ENCODE peak calls at places on chromosomes 16 and 17, in nine cellular contexts. F is colonic mucosa, T is lower lobe of right lung, N is HL-60, E is upper lobe of right lung, K is PC-9, I is Panc1, P is sigmoid colon, O is psoas muscle. B is an unnamed sample.

GRCh38 chr17:73387746-73388577 is 76.2 kb upstream of the CDC42EP4 start:
- DNase-seq in I (no peak), T (no peak), N (no peak), K (no peak), F (no peak), O (peak; percentile 40), E (no peak), P (no peak), B (no peak)

GRCh38 chr17:47690121-47690520 is 3.8 kb upstream of the TBKBP1 start:
- DNase-seq in O (no peak), T (no peak), N (no peak), F (no peak), K (no peak), P (no peak), E (no peak), I (no peak), B (no peak)

GRCh38 chr17:1107777-1108559 is 71.8 kb downstream of the ABR start:
- DNase-seq in F (peak; percentile 81), T (no peak), O (no peak), E (no peak), P (no peak), K (no peak), N (no peak), I (no peak), B (no peak)

GRCh38 chr16:67982011-67982696 is 1.9 kb upstream of the DPEP3 start:
- DNase-seq in T (no peak), K (no peak), P (no peak), O (no peak), I (no peak), F (no peak), E (no peak), N (no peak), B (no peak)

GRCh38 chr16:90011908-90012501 is 7.3 kb downstream of the DBNDD1 start:
- DNase-seq in K (no peak), F (no peak), O (no peak), I (no peak), P (no peak), N (no peak), E (no peak), T (no peak), B (no peak)

GRCh38 chr16:85245307-85246172 is 133.3 kb upstream of the CIBAR2 start:
- DNase-seq in K (no peak), I (peak; percentile 51), T (peak; percentile 61), P (peak; percentile 83), O (peak; percentile 82), E (no peak), F (peak; percentile 55), N (peak; percentile 44), B (no peak)

GRCh38 chr16:13936596-13937081 is 16.7 kb downstream of the ERCC4 start:
- DNase-seq in E (no peak), P (no peak), T (no peak), O (peak; percentile 68), F (no peak), K (peak; percentile 48), I (no peak), N (peak; percentile 32), B (no peak)

GRCh38 chr16:81444448-81445121 is at the start of gene CMIP:
- DNase-seq in O (peak; percentile 91), T (peak; percentile 92), K (no peak), F (peak; percentile 85), E (peak; percentile 94), I (no peak), N (peak; percentile 52), P (peak; percentile 93), B (peak; percentile 87)

GRCh38 chr17:81418710-81419332 is 23.6 kb downstream of the BAHCC1 start:
- DNase-seq in O (no peak), I (no peak), E (no peak), T (no peak), P (no peak), N (no peak), K (no peak), F (peak; percentile 70), B (no peak)

GRCh38 chr17:17182601-17183136 is 23.5 kb downstream of the PLD6 start:
- DNase-seq in P (no peak), T (no peak), N (no peak), K (no peak), F (no peak), O (no peak), E (no peak), I (no peak), B (no peak)

GRCh38 chr17:73196500-73196899 is 3.6 kb downstream of the COG1 start:
- DNase-seq in E (no peak), F (peak; percentile 77), T (peak; percentile 58), K (no peak), N (no peak), P (peak; percentile 69), I (no peak), O (peak; percentile 63), B (no peak)

GRCh38 chr16:89410322-89410721 is 80.0 kb downstream of the ANKRD11 start:
- DNase-seq in F (no peak), K (no peak), N (no peak), O (no peak), I (no peak), P (no peak), E (no peak), T (no peak), B (no peak)

DNA sequence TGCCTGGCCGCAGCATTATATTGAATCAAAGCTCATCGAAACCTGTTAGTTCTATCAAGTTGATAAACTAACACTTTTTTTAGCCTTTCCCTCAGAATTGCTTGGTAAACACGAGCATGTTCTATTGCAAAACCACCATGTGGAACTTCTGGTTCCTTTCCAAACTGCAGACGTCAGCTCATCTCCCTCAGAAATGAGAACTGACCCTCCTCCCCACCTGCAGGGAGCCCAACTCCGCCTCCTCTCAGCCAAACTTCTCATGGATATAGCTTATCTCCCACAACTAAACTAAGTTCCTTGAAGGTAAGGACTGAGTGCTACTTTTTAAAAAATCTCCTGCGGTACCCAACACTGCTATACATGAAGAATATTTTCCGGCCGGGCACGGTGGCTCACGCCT is 6.7 kb downstream of the SHMT1 start:
- DNase-seq in K (no peak), I (no peak), P (peak; percentile 81), N (peak; percentile 38), F (peak; percentile 40), O (peak; percentile 60), T (no peak), E (no peak), B (peak; percentile 21)
- H3K27ac ChIP-seq in K (no peak overlapping the region), I (no peak overlapping the region), P (peak overlapping the region; percentile 55), N (no peak overlapping the region), F (no peak overlapping the region), O (no peak overlapping the region), T (peak overlapping the region; percentile 51), E (no peak overlapping the region), B (peak overlapping the region; percentile 51)

GRCh38 chr16:12339686-12340085 is 363.2 kb downstream of the SNX29 start:
- DNase-seq in K (no peak), T (no peak), P (no peak), F (no peak), O (no peak), N (no peak), I (no peak), E (no peak), B (no peak)

GRCh38 chr16:12341966-12342365 is 365.4 kb downstream of the SNX29 start:
- DNase-seq in E (no peak), O (no peak), F (no peak), P (no peak), N (no peak), T (no peak), I (no peak), K (peak; percentile 59), B (no peak)

GRCh38 chr16:12343913-12344312 is 367.4 kb downstream of the SNX29 start:
- DNase-seq in N (no peak), E (no peak), K (no peak), O (no peak), I (no peak), F (no peak), P (no peak), T (no peak), B (no peak)

GRCh38 chr16:12340151-12340733 is 363.7 kb downstream of the SNX29 start:
- DNase-seq in K (no peak), T (no peak), N (no peak), I (no peak), E (no peak), P (no peak), O (no peak), F (peak; percentile 51), B (no peak)

GRCh38 chr16:12341423-12341822 is 364.9 kb downstream of the SNX29 start:
- DNase-seq in N (no peak), O (no peak), E (no peak), I (peak; percentile 47), T (no peak), K (peak; percentile 92), F (no peak), P (no peak), B (no peak)
- TF ChIP-seq CTCF in N (no peak), O (peak; percentile 17), E (no peak), I (no peak), T (no peak), K (peak; percentile 54), F (no peak), P (no peak), B (peak; percentile 40)

GRCh38 chr17:5100832-5101231 is 10.8 kb downstream of the ZNF232 start:
- DNase-seq in E (no peak), N (no peak), O (no peak), F (no peak), K (no peak), I (no peak), T (no peak), P (no peak), B (no peak)
- H3K27ac ChIP-seq in E (no peak overlapping the region), N (no peak overlapping the region), O (no peak overlapping the region), F (no peak overlapping the region), K (no peak overlapping the region), I (no peak overlapping the region), T (no peak overlapping the region), P (no peak overlapping the region), B (no peak overlapping the region)

DNA sequence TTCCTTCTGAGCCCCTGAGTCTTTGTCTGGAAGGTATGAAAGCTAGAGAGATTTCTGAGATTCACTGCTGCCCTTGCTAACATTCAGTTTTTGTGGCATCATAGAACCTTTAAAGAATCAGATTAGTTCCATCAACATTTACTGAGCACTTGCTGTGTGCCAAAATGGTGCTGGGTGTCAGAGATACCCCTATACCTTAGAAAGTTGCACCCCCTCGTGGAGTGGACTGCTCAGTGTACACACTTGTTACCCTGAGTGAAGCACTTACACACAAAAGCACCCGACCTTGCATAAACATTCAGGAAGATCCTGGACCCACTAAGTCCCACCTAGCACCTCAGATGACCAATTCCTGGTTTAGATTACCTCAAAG is 229.9 kb upstream of the CCL2 start:
- DNase-seq in P (no peak), O (no peak), T (no peak), F (no peak), E (no peak), N (no peak), K (no peak), I (no peak), B (no peak)
- TF ChIP-seq CTCF in P (no peak), O (no peak), T (no peak), F (no peak), E (no peak), N (no peak), K (no peak), I (no peak), B (no peak)

GRCh38 chr17:39209317-39210092 is 9.4 kb downstream of the RPL19 start:
- DNase-seq in E (peak; percentile 92), N (peak; percentile 37), O (peak; percentile 93), I (no peak), K (no peak), F (peak; percentile 57), P (peak; percentile 95), T (peak; percentile 83), B (peak; percentile 69)
- H3K27ac ChIP-seq in E (peak overlapping the region; percentile 80), N (no peak overlapping the region), O (peak overlapping the region; percentile 80), I (no peak overlapping the region), K (no peak overlapping the region), F (no peak overlapping the region), P (peak overlapping the region; percentile 0), T (peak overlapping the region; percentile 60), B (peak overlapping the region; percentile 50)